ENCODE peak calls at places on chromosomes 11 and 22, in six cellular contexts. R is stimulated activated CD4-positive, alpha-beta T cell treated with anti-CD3 and anti-CD28 coated beads, Interleukin-1b, Interleukin-23, amount 100 ng/mL, for 24 hours; E is T-helper 1 cell; L is cardiac fibroblast; N is left ventricle myocardium inferior; Z is midbrain. F is an unnamed sample.

GRCh38 chr11:65134952-65135632 is 773 bp upstream of the SYVN1 start:
- DNase-seq in L (peak), R (no peak), Z (peak), N (peak), E (peak), F (peak)

GRCh38 chr22:43891360-43892182 is at the start of gene PNPLA5:
- DNase-seq in R (no peak), Z (no peak), N (no peak), L (no peak), E (no peak), F (peak)

GRCh38 chr11:8219257-8220021 is 44.2 kb downstream of the LMO1 start:
- DNase-seq in E (no peak), R (no peak), N (no peak), L (peak), Z (peak), F (peak)

GRCh38 chr11:5624489-5625278 is at the start of gene TRIM34:
- DNase-seq in E (peak), Z (peak), L (peak), R (peak), N (no peak), F (no peak)

GRCh38 chr11:62505784-62506145 is 40.8 kb downstream of the AHNAK start:
- DNase-seq in R (no peak), E (no peak), Z (no peak), N (no peak), L (no peak), F (no peak)

GRCh38 chr11:36300651-36301050 is 4.6 kb downstream of the PRR5L start:
- DNase-seq in Z (peak), R (no peak), E (no peak), N (peak), L (peak), F (no peak)

GRCh38 chr22:38098410-38099249 is 11.9 kb downstream of the BAIAP2L2 start:
- DNase-seq in N (no peak), Z (no peak), R (no peak), E (no peak), L (peak), F (no peak)

GRCh38 chr11:96157517-96157873 is 185.5 kb downstream of the MAML2 start:
- DNase-seq in N (no peak), R (no peak), Z (no peak), L (no peak), E (no peak), F (no peak)

GRCh38 chr22:28822930-28823481 is 22.6 kb upstream of the XBP1 start:
- DNase-seq in L (no peak), Z (no peak), E (no peak), N (no peak), R (no peak), F (peak)

GRCh38 chr11:31968774-31969433 is 122.0 kb upstream of the RCN1 start:
- DNase-seq in N (no peak), L (peak), Z (no peak), R (no peak), E (no peak), F (no peak)

GRCh38 chr11:79054636-79055035 is 386.2 kb downstream of the TENM4 start:
- DNase-seq in L (peak), R (no peak), E (no peak), Z (no peak), N (no peak), F (no peak)

GRCh38 chr11:8201524-8202365 is 32.9 kb upstream of the RIC3 start:
- DNase-seq in L (no peak), R (no peak), N (no peak), Z (no peak), E (no peak), F (no peak)

GRCh38 chr22:48071305-48071704 is 1308.9 kb downstream of the TBC1D22A start:
- DNase-seq in Z (no peak), E (no peak), R (no peak), L (no peak), N (no peak), F (no peak)

GRCh38 chr11:123590296-123590912 is 64.0 kb downstream of the SCN3B start:
- DNase-seq in N (no peak), Z (no peak), E (no peak), L (peak), R (no peak), F (no peak)

GRCh38 chr22:30005213-30005857 is 74.9 kb upstream of the HORMAD2 start:
- DNase-seq in N (peak), Z (peak), E (peak), R (peak), L (peak), F (peak)

GRCh38 chr11:129658558-129658882 is 157.1 kb upstream of the TMEM45B start:
- DNase-seq in L (no peak), R (no peak), E (no peak), N (no peak), Z (no peak), F (no peak)

GRCh38 chr11:112229746-112230433 is 3.7 kb downstream of the PTS start:
- DNase-seq in Z (no peak), L (peak), E (no peak), R (no peak), N (no peak), F (no peak)

F was measured in NCI-H1930.